ENCODE peak calls at places on chromosomes 5 and 9, in four cellular contexts. One of them, this sample, is unnamed.

GRCh38 chr9:112780637-112781036 is 30.1 kb downstream of the SNX30 start:
- DNase-seq in fibroblast of lung: no peak
- DNase-seq in OCI-LY7: no peak
- DNase-seq in Panc1: no peak
- DNase-seq in this sample: no peak

GRCh38 chr9:137691648-137692357 is 73.0 kb downstream of the EHMT1 start:
- DNase-seq in OCI-LY7: no peak
- DNase-seq in fibroblast of lung: no peak
- DNase-seq in Panc1: no peak
- DNase-seq in this sample: no peak

GRCh38 chr5:2128696-2129340 is 246.1 kb upstream of the IRX4 start:
- DNase-seq in OCI-LY7: no peak
- DNase-seq in Panc1: no peak
- DNase-seq in fibroblast of lung: peak
- DNase-seq in this sample: no peak

GRCh38 chr5:117103703-117104102 is 529.1 kb upstream of the SEMA6A start:
- DNase-seq in Panc1: no peak
- DNase-seq in fibroblast of lung: no peak
- DNase-seq in OCI-LY7: no peak
- DNase-seq in this sample: no peak

GRCh38 chr9:88164870-88165269 is 26.6 kb upstream of the SPATA31C2 start:
- DNase-seq in fibroblast of lung: no peak
- DNase-seq in Panc1: no peak
- DNase-seq in OCI-LY7: no peak
- DNase-seq in this sample: no peak

GRCh38 chr5:172860520-172861443 is 26.7 kb downstream of the ERGIC1 start:
- DNase-seq in fibroblast of lung: peak
- DNase-seq in Panc1: no peak
- DNase-seq in OCI-LY7: no peak
- DNase-seq in this sample: no peak

GRCh38 chr5:145680744-145681143 is 154.4 kb downstream of the PRELID2 start:
- DNase-seq in fibroblast of lung: no peak
- DNase-seq in OCI-LY7: no peak
- DNase-seq in Panc1: no peak
- DNase-seq in this sample: no peak

GRCh38 chr9:136517012-136517743 is 28.7 kb downstream of the NOTCH1 start:
- DNase-seq in fibroblast of lung: no peak
- DNase-seq in Panc1: no peak
- DNase-seq in OCI-LY7: no peak
- DNase-seq in this sample: no peak

GRCh38 chr5:23825196-23825595 is 317.8 kb downstream of the PRDM9 start:
- DNase-seq in fibroblast of lung: no peak
- DNase-seq in Panc1: no peak
- DNase-seq in OCI-LY7: no peak
- DNase-seq in this sample: no peak

GRCh38 chr5:756171-756570 is 28.4 kb downstream of the ZDHHC11B start:
- DNase-seq in Panc1: no peak
- DNase-seq in OCI-LY7: no peak
- DNase-seq in fibroblast of lung: no peak
- DNase-seq in this sample: no peak

GRCh38 chr5:180026320-180026719 is 45.2 kb downstream of the RNF130 start:
- DNase-seq in fibroblast of lung: peak
- DNase-seq in OCI-LY7: no peak
- DNase-seq in Panc1: peak
- DNase-seq in this sample: no peak

GRCh38 chr5:122152266-122152900 is 23.0 kb downstream of the ZNF474 start:
- DNase-seq in OCI-LY7: no peak
- DNase-seq in fibroblast of lung: no peak
- DNase-seq in Panc1: no peak
- DNase-seq in this sample: no peak

GRCh38 chr5:143213231-143213850 is 190.1 kb downstream of the NR3C1 start:
- DNase-seq in OCI-LY7: no peak
- DNase-seq in Panc1: no peak
- DNase-seq in fibroblast of lung: peak
- DNase-seq in this sample: no peak

GRCh38 chr5:168706655-168707069 is 127.5 kb upstream of the PANK3 start:
- DNase-seq in Panc1: peak
- DNase-seq in OCI-LY7: peak
- DNase-seq in fibroblast of lung: peak
- DNase-seq in this sample: no peak

GRCh38 chr5:34734321-34734720 is 78.2 kb downstream of the RAI14 start:
- DNase-seq in fibroblast of lung: no peak
- DNase-seq in OCI-LY7: no peak
- DNase-seq in Panc1: no peak
- DNase-seq in this sample: no peak

GRCh38 chr9:93121316-93122241 is 12.5 kb downstream of the NINJ1 start:
- DNase-seq in fibroblast of lung: no peak
- DNase-seq in OCI-LY7: no peak
- DNase-seq in Panc1: no peak
- DNase-seq in this sample: no peak

GRCh38 chr5:10485142-10485795 is 43.6 kb downstream of the ROPN1L start:
- DNase-seq in Panc1: no peak
- DNase-seq in OCI-LY7: no peak
- DNase-seq in fibroblast of lung: peak
- DNase-seq in this sample: no peak

GRCh38 chr9:13786131-13786530 is 506.6 kb upstream of the MPDZ start:
- DNase-seq in Panc1: no peak
- DNase-seq in OCI-LY7: no peak
- DNase-seq in fibroblast of lung: peak
- DNase-seq in this sample: no peak

GRCh38 chr5:145495741-145496140 is 339.4 kb downstream of the PRELID2 start:
- DNase-seq in Panc1: peak
- DNase-seq in OCI-LY7: no peak
- DNase-seq in fibroblast of lung: peak
- DNase-seq in this sample: no peak

GRCh38 chr5:33530183-33530962 is 89.6 kb downstream of the TARS1 start:
- DNase-seq in OCI-LY7: no peak
- DNase-seq in Panc1: no peak
- DNase-seq in fibroblast of lung: no peak
- DNase-seq in this sample: no peak

GRCh38 chr5:53027913-53028312 is 38.8 kb downstream of the ITGA2 start:
- DNase-seq in Panc1: no peak
- DNase-seq in OCI-LY7: no peak
- DNase-seq in fibroblast of lung: peak
- DNase-seq in this sample: no peak

GRCh38 chr9:6632516-6633328 is 12.8 kb downstream of the GLDC start:
- DNase-seq in OCI-LY7: peak
- DNase-seq in fibroblast of lung: no peak
- DNase-seq in Panc1: no peak
- DNase-seq in this sample: peak

GRCh38 chr5:15008476-15008875 is 136.9 kb upstream of the ANKH start:
- DNase-seq in fibroblast of lung: peak
- DNase-seq in OCI-LY7: no peak
- DNase-seq in Panc1: peak
- DNase-seq in this sample: no peak

GRCh38 chr5:134101686-134102439 is 12.6 kb upstream of the TCF7 start:
- DNase-seq in Panc1: no peak
- DNase-seq in fibroblast of lung: peak
- DNase-seq in OCI-LY7: peak
- DNase-seq in this sample: peak

GRCh38 chr5:91018185-91018584 is 364.9 kb downstream of the ARRDC3 start:
- DNase-seq in OCI-LY7: no peak
- DNase-seq in Panc1: no peak
- DNase-seq in fibroblast of lung: peak
- DNase-seq in this sample: no peak

GRCh38 chr5:131196331-131196730 is 25.6 kb downstream of the LYRM7 start:
- DNase-seq in OCI-LY7: no peak
- DNase-seq in Panc1: no peak
- DNase-seq in fibroblast of lung: no peak
- DNase-seq in this sample: no peak

GRCh38 chr5:53359906-53360305 is 120.5 kb upstream of the FST start:
- DNase-seq in fibroblast of lung: no peak
- DNase-seq in OCI-LY7: no peak
- DNase-seq in Panc1: no peak
- DNase-seq in this sample: no peak

GRCh38 chr9:2159521-2160417 is 144.6 kb downstream of the SMARCA2 start:
- DNase-seq in fibroblast of lung: peak
- DNase-seq in OCI-LY7: peak
- DNase-seq in Panc1: no peak
- DNase-seq in this sample: no peak

GRCh38 chr5:79837707-79838620 is 148.3 kb downstream of the CMYA5 start:
- DNase-seq in Panc1: no peak
- DNase-seq in fibroblast of lung: no peak
- DNase-seq in OCI-LY7: no peak
- DNase-seq in this sample: no peak

GRCh38 chr9:99103909-99104458 is 929 bp upstream of the TGFBR1 start:
- DNase-seq in Panc1: no peak
- DNase-seq in OCI-LY7: no peak
- DNase-seq in fibroblast of lung: peak
- DNase-seq in this sample: peak

GRCh38 chr5:76990899-76991475 is 38.1 kb downstream of the CRHBP start:
- DNase-seq in Panc1: no peak
- DNase-seq in fibroblast of lung: no peak
- DNase-seq in OCI-LY7: no peak
- DNase-seq in this sample: no peak

GRCh38 chr9:3777137-3777536 is 251.3 kb upstream of the RFX3 start:
- DNase-seq in Panc1: no peak
- DNase-seq in fibroblast of lung: no peak
- DNase-seq in OCI-LY7: no peak
- DNase-seq in this sample: no peak

GRCh38 chr9:70466976-70467551 is 52.6 kb upstream of the KLF9 start:
- DNase-seq in Panc1: no peak
- DNase-seq in fibroblast of lung: peak
- DNase-seq in OCI-LY7: no peak
- DNase-seq in this sample: no peak

GRCh38 chr9:94632736-94633135 is 6.6 kb downstream of the FBP1 start:
- DNase-seq in OCI-LY7: no peak
- DNase-seq in Panc1: no peak
- DNase-seq in fibroblast of lung: no peak
- DNase-seq in this sample: no peak

GRCh38 chr5:172534229-172535169 is 80.2 kb upstream of the SH3PXD2B start:
- DNase-seq in OCI-LY7: no peak
- DNase-seq in fibroblast of lung: no peak
- DNase-seq in Panc1: peak
- DNase-seq in this sample: no peak

GRCh38 chr5:1965860-1966396 is 83.2 kb upstream of the IRX4 start:
- DNase-seq in Panc1: no peak
- DNase-seq in OCI-LY7: no peak
- DNase-seq in fibroblast of lung: no peak
- DNase-seq in this sample: no peak

GRCh38 chr5:74966151-74967050 is 86.0 kb downstream of the GCNT4 start:
- DNase-seq in fibroblast of lung: no peak
- DNase-seq in Panc1: no peak
- DNase-seq in OCI-LY7: no peak
- DNase-seq in this sample: no peak

GRCh38 chr9:13532407-13532806 is 252.9 kb upstream of the MPDZ start:
- DNase-seq in OCI-LY7: no peak
- DNase-seq in fibroblast of lung: no peak
- DNase-seq in Panc1: no peak
- DNase-seq in this sample: no peak

GRCh38 chr5:88833371-88834107 is 49.4 kb downstream of the MEF2C start:
- DNase-seq in fibroblast of lung: peak
- DNase-seq in OCI-LY7: peak
- DNase-seq in Panc1: no peak
- DNase-seq in this sample: no peak
- TF ChIP-seq CTCF in fibroblast of lung: peak
- TF ChIP-seq CTCF in OCI-LY7: peak
- TF ChIP-seq CTCF in Panc1: no peak
- TF ChIP-seq CTCF in this sample: no peak

GRCh38 chr5:111670826-111671492 is 86.0 kb downstream of the NREP start:
- DNase-seq in fibroblast of lung: no peak
- DNase-seq in Panc1: no peak
- DNase-seq in OCI-LY7: no peak
- DNase-seq in this sample: no peak
- TF ChIP-seq CTCF in fibroblast of lung: peak
- TF ChIP-seq CTCF in Panc1: no peak
- TF ChIP-seq CTCF in OCI-LY7: peak
- TF ChIP-seq CTCF in this sample: no peak

DNA sequence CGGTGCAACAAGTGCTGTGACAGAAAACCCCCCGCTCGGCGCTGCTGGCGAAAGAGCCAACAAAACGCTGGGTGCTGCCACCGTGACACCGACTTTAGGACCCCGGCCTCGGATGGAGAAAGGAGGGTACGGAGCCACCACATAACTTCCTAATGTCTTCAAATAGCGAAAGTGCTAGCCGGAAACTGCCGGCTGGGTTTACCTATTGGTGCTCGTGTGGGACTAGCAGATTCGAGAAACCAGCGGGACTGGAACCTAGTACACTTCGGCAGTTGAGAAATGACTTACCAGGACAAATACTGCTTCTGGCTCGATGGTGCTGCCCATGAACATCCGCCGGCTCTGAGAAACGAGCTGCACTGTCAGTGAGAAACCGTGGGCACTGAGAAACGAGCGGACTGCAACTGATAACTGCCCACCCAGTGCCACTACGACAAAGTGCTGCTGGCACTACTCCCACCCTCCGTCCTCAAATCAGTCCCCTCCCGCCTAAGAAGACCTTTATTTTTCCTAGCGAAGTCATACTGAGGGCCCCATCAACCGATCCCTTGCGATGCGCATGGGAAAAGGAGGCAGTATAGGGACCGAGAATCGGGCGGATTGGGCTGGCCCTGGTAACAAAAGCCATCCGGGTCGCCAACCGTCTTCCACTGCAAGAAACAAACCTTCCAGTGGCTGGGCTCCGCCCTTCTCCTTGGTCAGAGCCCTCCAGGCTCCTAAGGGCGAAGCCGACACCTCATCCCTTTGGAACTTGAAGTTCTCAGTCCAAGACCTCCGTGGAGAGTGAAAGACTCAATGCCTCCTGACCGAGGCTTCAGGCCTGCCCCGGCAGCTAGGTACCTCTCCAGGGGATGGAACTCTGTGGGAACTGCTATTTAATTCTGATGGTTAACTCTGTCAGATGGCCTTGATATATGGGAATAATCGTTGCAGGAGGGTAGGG is 27.0 kb upstream of the ANXA2R start:
- DNase-seq in Panc1: peak
- DNase-seq in OCI-LY7: peak
- DNase-seq in fibroblast of lung: peak
- DNase-seq in this sample: peak
- TF ChIP-seq CTCF in Panc1: no peak
- TF ChIP-seq CTCF in OCI-LY7: no peak
- TF ChIP-seq CTCF in fibroblast of lung: no peak
- TF ChIP-seq CTCF in this sample: no peak

DNA sequence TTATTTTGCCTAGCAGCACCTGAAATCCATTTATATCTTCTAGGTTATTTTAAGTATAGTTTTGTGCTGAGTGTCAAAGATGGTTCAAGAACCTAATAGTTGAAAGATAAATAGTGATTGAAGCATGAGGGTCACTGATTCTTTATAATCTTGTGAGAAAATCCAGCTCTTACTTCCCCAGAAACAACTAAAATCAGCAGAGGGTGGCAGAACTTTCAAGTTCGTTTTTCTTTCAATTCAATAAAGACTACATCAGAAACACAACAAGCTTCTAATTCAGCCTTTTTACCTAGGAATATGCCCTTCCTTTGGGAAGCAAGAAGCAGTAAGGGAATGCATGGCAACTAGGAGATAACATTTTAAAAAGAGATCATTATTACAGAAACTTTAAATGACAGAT is 202.6 kb downstream of the KIAA0825 start:
- DNase-seq in OCI-LY7: no peak
- DNase-seq in fibroblast of lung: no peak
- DNase-seq in Panc1: no peak
- DNase-seq in this sample: no peak
- TF ChIP-seq CTCF in OCI-LY7: no peak
- TF ChIP-seq CTCF in fibroblast of lung: no peak
- TF ChIP-seq CTCF in Panc1: no peak
- TF ChIP-seq CTCF in this sample: no peak

This sample was measured in GM10248.